ENCODE peak calls at places on chromosomes 16 and 17, in six cellular contexts. D, O, S, U, Z and Y are unnamed samples.
A peak's percentile ranks its signal among the peaks of the same experiment; 100 is the strongest.

GRCh38 chr16:87834015-87834667 is 35.2 kb downstream of the SLC7A5 start:
- DNase-seq in D (no peak), S (no peak), Z (no peak), U (no peak), O (no peak), Y (no peak)

GRCh38 chr16:58451945-58452401 is 48.0 kb upstream of the NDRG4 start:
- DNase-seq in U (no peak), O (no peak), S (no peak), D (no peak), Z (peak; percentile 85), Y (no peak)

GRCh38 chr17:46889519-46889918 is 33.4 kb upstream of the GOSR2 start:
- DNase-seq in S (no peak), U (no peak), Z (no peak), O (no peak), D (no peak), Y (no peak)

GRCh38 chr17:11485802-11486421 is 112.4 kb upstream of the DNAH9 start:
- DNase-seq in O (no peak), D (no peak), Z (no peak), U (no peak), S (no peak), Y (no peak)

GRCh38 chr17:72539981-72540897 is 419.4 kb downstream of the SOX9 start:
- DNase-seq in Z (peak; percentile 66), D (no peak), O (peak; percentile 79), S (no peak), U (peak; percentile 89), Y (peak; percentile 90)

GRCh38 chr17:21841839-21842238 is 149.5 kb downstream of the KCNJ18 start:
- DNase-seq in O (no peak), S (no peak), D (no peak), Z (no peak), U (no peak), Y (no peak)

GRCh38 chr16:58462997-58463891 is 36.7 kb upstream of the NDRG4 start:
- DNase-seq in D (no peak), Z (no peak), O (no peak), U (peak; percentile 46), S (no peak), Y (peak; percentile 57)

GRCh38 chr16:16029431-16030011 is 80.1 kb downstream of the ABCC1 start:
- DNase-seq in D (no peak), O (no peak), S (no peak), Z (no peak), U (no peak), Y (no peak)

GRCh38 chr17:48215583-48216139 is 108.1 kb downstream of the SNX11 start:
- DNase-seq in U (no peak), Z (peak; percentile 8), D (no peak), O (peak; percentile 68), S (no peak), Y (no peak)

GRCh38 chr17:73952136-73952497 is 251.4 kb upstream of the RPL38 start:
- DNase-seq in U (no peak), S (no peak), Z (no peak), D (no peak), O (no peak), Y (no peak)

GRCh38 chr16:1647904-1648303 is 30.2 kb upstream of the JPT2 start:
- DNase-seq in S (no peak), D (no peak), Z (no peak), U (no peak), O (no peak), Y (no peak)

GRCh38 chr17:72587773-72588511 is 467.1 kb downstream of the SOX9 start:
- DNase-seq in S (no peak), O (no peak), U (no peak), Z (peak; percentile 49), D (no peak), Y (no peak)

GRCh38 chr17:64216385-64217248 is 46.4 kb downstream of the TEX2 start:
- DNase-seq in O (peak; percentile 62), Z (peak; percentile 94), D (no peak), S (peak; percentile 26), U (no peak), Y (no peak)

GRCh38 chr17:21573961-21574610 is 118.2 kb upstream of the KCNJ18 start:
- DNase-seq in O (no peak), D (no peak), U (no peak), Z (no peak), S (no peak), Y (no peak)

GRCh38 chr17:19805006-19805405 is 56.9 kb upstream of the ALDH3A1 start:
- DNase-seq in S (no peak), Z (no peak), U (no peak), O (no peak), D (no peak), Y (no peak)

GRCh38 chr17:40309938-40310510 is 1.0 kb downstream of the RARA start:
- DNase-seq in S (no peak), D (no peak), Z (no peak), U (no peak), O (no peak), Y (no peak)

GRCh38 chr17:58247511-58248363 is 9.4 kb downstream of the LPO start:
- DNase-seq in S (no peak), U (no peak), Z (no peak), D (no peak), O (no peak), Y (no peak)

GRCh38 chr17:44349553-44350070 is 4.5 kb downstream of the GRN start:
- DNase-seq in U (no peak), Z (no peak), O (no peak), D (no peak), S (no peak), Y (no peak)

GRCh38 chr17:59341922-59342321 is 10.5 kb downstream of the YPEL2 start:
- DNase-seq in S (no peak), D (no peak), Z (no peak), U (no peak), O (no peak), Y (no peak)

GRCh38 chr16:1678500-1679098 is 520 bp downstream of the JPT2 start:
- DNase-seq in O (no peak), Z (peak; percentile 12), S (no peak), U (no peak), D (no peak), Y (no peak)

GRCh38 chr16:55370762-55371482 is 46.9 kb downstream of the IRX6 start:
- DNase-seq in Z (peak; percentile 7), D (peak; percentile 27), O (peak; percentile 13), S (no peak), U (no peak), Y (no peak)

GRCh38 chr17:46834846-46835245 is 16.4 kb upstream of the WNT3 start:
- DNase-seq in Z (no peak), S (no peak), U (no peak), D (no peak), O (no peak), Y (no peak)

GRCh38 chr17:56319531-56319930 is 166.3 kb downstream of the ANKFN1 start:
- DNase-seq in U (no peak), S (peak; percentile 2), O (peak; percentile 20), D (no peak), Z (peak; percentile 58), Y (peak; percentile 5)

GRCh38 chr16:2224183-2224486 is 744 bp downstream of the E4F1 start:
- DNase-seq in S (no peak), Z (peak; percentile 45), D (no peak), U (no peak), O (no peak), Y (no peak)

GRCh38 chr16:51290886-51291285 is 139.8 kb upstream of the SALL1 start:
- DNase-seq in O (no peak), D (no peak), S (no peak), Z (no peak), U (no peak), Y (no peak)
- TF ChIP-seq TAF1 in O (no peak), D (no peak), S (no peak), Z (no peak), U (no peak), Y (no peak)

DNA sequence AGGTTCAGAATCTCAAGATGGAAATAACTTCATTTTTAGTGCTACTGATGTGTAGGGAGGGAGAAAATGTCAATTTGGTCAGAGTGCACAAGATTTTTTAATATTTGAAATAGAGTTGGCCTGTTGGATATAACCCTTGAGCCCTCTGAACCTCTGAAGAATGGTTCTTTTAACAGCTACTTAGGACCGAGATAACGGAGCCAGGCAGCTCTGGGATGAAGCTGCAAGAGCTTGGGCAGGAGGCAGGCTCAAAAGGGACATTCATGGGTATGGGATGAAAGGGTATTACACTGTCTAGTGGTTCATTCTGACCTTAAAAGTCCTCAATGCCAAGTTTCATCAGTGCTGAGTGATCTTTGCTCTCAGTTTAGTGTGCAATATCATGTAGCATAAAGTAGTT is 111.4 kb upstream of the CPHXL start:
- DNase-seq in Z (no peak), O (no peak), S (no peak), D (no peak), U (no peak), Y (no peak)
- TF ChIP-seq POLR2AphosphoS5 in Z (no peak), O (no peak), S (no peak), D (no peak), U (no peak), Y (no peak)

DNA sequence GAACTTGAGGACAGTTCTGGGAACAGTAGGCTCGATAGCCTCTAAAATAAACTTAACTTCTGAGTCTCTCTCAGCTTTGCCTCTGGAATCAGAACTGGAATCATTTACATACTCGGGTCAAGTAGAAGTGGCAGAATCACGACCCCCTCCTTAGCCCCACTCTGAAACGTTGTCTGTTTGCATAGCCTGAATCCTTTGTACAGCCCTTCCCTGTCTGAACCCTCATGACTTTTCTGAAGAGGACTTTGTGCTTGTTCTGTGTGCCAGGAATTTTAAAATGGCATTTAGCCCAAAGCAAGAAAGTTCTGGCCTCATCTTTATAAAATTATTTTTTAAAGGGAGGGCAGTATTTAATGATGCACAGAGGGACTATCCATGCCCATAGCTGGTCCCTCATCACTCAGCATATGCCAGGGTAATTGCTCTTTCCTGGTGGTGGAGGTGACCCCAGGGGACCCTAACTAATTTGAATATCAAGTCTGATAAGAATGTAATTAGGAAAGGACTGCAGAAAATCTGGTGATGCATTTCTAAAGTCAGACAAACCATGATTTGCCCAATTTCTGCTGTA is 342.7 kb upstream of the TNRC6C start:
- DNase-seq in U (no peak), S (no peak), Z (no peak), D (no peak), O (no peak), Y (no peak)
- TF ChIP-seq POLR2A in U (no peak), S (no peak), Z (no peak), D (no peak), O (no peak), Y (no peak)

DNA sequence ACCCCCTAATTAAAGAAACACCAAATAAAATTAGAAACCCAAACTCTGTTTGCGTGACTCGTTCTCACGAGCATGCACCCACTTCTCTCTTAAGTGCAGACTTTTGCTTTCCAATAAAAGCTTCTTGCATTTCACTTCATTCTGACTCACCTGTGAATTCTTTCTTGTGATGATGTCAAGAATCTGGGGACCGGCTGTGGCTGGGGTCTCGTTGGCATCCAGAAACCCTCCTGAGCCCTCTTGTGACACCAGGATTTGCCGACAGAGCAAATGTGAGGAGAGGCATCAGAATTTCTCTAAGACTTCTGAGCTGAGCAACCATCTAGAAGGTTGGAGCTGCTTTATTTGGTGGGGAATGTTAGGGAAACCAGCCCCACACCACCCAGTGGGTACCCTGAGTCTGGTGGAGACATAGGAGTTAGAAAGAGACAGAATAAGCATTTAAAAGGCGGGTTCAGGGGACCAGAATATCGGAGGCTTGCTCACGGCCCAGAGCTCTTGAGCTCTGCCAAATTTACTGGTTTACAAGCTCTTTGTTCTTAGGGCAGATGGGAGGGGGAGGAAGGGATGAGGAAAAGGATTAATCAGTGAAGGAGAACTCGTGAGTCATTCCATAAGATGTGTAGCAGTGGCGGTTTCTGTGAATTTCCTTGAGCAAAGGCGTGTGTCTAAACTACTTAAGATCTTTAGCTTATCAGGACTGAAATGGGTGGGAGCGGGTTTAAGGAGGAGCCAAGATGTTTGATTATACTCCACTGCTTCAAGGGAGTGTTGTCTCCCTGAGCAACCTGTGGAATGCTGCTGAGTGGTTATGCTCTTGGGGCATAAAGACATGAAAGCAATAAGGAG is 24.2 kb upstream of the TMC5 start:
- DNase-seq in O (no peak), U (no peak), Z (no peak), S (no peak), D (no peak), Y (no peak)
- TF ChIP-seq TAF1 in O (no peak), U (no peak), Z (no peak), S (no peak), D (no peak), Y (no peak)